ENCODE peak calls at places on chromosomes 1 and 21, in nine cellular contexts. U, A, L, B, J, I, N, S and R are unnamed samples.

GRCh38 chr1:61139324-61140055 is 57.1 kb downstream of the NFIA start:
- DNase-seq in U (no peak), A (no peak), B (no peak), S (no peak), J (no peak), N (no peak), I (no peak), L (no peak), R (peak)

GRCh38 chr1:193310569-193310968 is 124.2 kb upstream of the B3GALT2 start:
- DNase-seq in S (no peak), J (no peak), A (no peak), N (no peak), B (no peak), U (no peak), L (no peak), I (no peak), R (no peak)

GRCh38 chr1:116485976-116486375 is 84.8 kb downstream of the CD58 start:
- DNase-seq in I (no peak), U (no peak), B (no peak), S (no peak), J (no peak), L (no peak), N (no peak), A (no peak), R (no peak)

GRCh38 chr1:20165522-20165951 is 20.4 kb upstream of the UBXN10 start:
- DNase-seq in S (peak), I (no peak), L (peak), B (no peak), N (no peak), A (no peak), J (no peak), U (no peak), R (peak)

GRCh38 chr1:218656301-218657037 is 311.3 kb downstream of the TGFB2 start:
- DNase-seq in I (no peak), S (no peak), B (no peak), J (no peak), A (no peak), L (no peak), N (no peak), U (no peak), R (no peak)

GRCh38 chr21:18354947-18355346 is 48.6 kb downstream of the TMPRSS15 start:
- DNase-seq in I (no peak), L (no peak), S (no peak), J (no peak), A (no peak), B (no peak), U (no peak), N (no peak), R (no peak)

GRCh38 chr1:154501423-154502065 is 475 bp upstream of the TDRD10 start:
- DNase-seq in A (peak), I (peak), N (peak), L (peak), S (no peak), J (peak), B (peak), U (peak), R (no peak)

GRCh38 chr1:151970641-151971040 is 23.0 kb downstream of the S100A10 start:
- DNase-seq in S (no peak), A (no peak), B (no peak), U (no peak), I (no peak), N (no peak), L (no peak), J (no peak), R (no peak)

GRCh38 chr1:22349302-22350043 is 102.2 kb upstream of the ZBTB40 start:
- DNase-seq in N (no peak), A (no peak), B (no peak), U (no peak), L (no peak), I (no peak), J (no peak), S (no peak), R (no peak)

GRCh38 chr1:2073382-2074230 is 23.4 kb downstream of the PRKCZ start:
- DNase-seq in L (no peak), J (no peak), I (no peak), A (no peak), B (no peak), S (no peak), U (no peak), N (no peak), R (peak)

GRCh38 chr1:47911892-47912291 is 85.3 kb downstream of the TRABD2B start:
- DNase-seq in L (no peak), U (no peak), B (no peak), N (no peak), J (no peak), S (no peak), I (no peak), A (no peak), R (no peak)

GRCh38 chr1:145771056-145771455 is 51.8 kb downstream of the CD160 start:
- DNase-seq in I (no peak), L (no peak), S (no peak), N (no peak), J (no peak), B (no peak), U (no peak), A (no peak), R (no peak)

GRCh38 chr1:201649776-201650607 is 111.1 kb downstream of the NAV1 start:
- DNase-seq in A (peak), N (peak), J (peak), U (peak), L (peak), S (peak), I (peak), B (peak), R (no peak)

GRCh38 chr1:112957133-112957812 is 1.3 kb upstream of the SLC16A1 start:
- DNase-seq in N (no peak), B (no peak), U (peak), I (no peak), L (peak), J (no peak), A (peak), S (peak), R (peak)

GRCh38 chr1:26159113-26160039 is 497 bp downstream of the FAM110D start:
- DNase-seq in N (no peak), S (no peak), L (no peak), J (no peak), B (peak), U (peak), I (peak), A (peak), R (no peak)

GRCh38 chr1:244047739-244048565 is 3.1 kb upstream of the ZBTB18 start:
- DNase-seq in N (peak), J (peak), A (peak), I (peak), B (peak), L (peak), U (peak), S (peak), R (peak)

GRCh38 chr1:53634571-53634979 is 104.4 kb downstream of the GLIS1 start:
- DNase-seq in U (no peak), J (no peak), A (no peak), N (no peak), I (no peak), L (peak), B (peak), S (no peak), R (no peak)

GRCh38 chr21:32412162-32412997 is at the start of gene EVA1C:
- DNase-seq in J (peak), I (peak), A (peak), N (peak), L (peak), U (peak), B (peak), S (peak), R (peak)

GRCh38 chr1:21319447-21320407 is 29.5 kb upstream of the ECE1 start:
- DNase-seq in S (no peak), B (peak), N (no peak), I (no peak), L (no peak), A (no peak), J (no peak), U (no peak), R (peak)

DNA sequence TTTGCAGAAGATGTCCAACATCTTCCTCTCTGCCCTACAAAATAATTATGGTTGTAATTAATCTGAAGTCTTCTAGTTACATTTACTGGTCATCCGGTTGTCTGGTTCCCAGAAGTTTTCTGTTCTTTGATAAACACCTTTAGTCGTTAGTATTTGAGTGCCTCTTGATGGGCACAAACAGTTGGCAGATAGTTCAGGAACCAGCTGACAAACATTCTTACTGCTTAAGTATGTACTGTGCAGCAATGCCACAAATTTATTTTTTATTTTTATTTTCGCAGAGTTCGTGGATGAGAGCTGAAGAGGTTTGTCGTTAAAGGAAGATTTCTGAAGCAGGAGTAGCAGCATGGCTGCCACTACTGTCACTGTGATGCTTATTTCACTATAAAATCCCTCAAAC is 84.7 kb downstream of the RABGAP1L start:
- DNase-seq in S (no peak), N (no peak), A (no peak), B (no peak), L (no peak), U (no peak), I (no peak), J (no peak), R (no peak)
- H3K27ac ChIP-seq in S (no peak), N (no peak), A (no peak), B (no peak), L (no peak), U (no peak), I (peak), J (no peak), R (no peak)

DNA sequence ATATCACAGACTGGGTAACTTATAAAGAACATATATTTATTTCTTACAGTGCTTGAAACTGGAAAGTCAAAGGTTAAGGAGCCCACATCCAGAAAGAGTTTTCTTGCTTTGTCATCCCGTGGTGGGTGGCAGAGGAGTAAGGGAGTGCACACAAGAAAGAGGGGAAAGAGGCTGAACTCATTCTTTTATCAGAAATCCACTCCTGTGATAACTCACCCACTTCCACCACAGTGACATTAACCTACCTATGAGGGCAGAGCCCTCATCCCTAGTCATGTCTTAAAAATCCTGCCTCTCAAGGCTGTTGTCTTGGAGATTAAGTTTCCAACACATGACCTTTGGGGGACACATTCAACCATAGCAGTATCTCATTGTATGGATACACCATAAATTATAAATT is 32.5 kb upstream of the RGS4 start:
- DNase-seq in A (no peak), N (no peak), S (no peak), B (no peak), I (no peak), J (no peak), U (no peak), L (no peak), R (no peak)
- H3K27ac ChIP-seq in A (no peak), N (no peak), S (no peak), B (no peak), I (no peak), J (no peak), U (no peak), L (no peak), R (no peak)

GRCh38 chr1:220826729-220827128 is 40.0 kb downstream of the MTARC1 start:
- DNase-seq in U (no peak), A (no peak), I (no peak), S (no peak), N (no peak), L (no peak), B (no peak), J (no peak), R (no peak)

GRCh38 chr1:220825819-220826551 is 39.3 kb downstream of the MTARC1 start:
- DNase-seq in N (no peak), J (no peak), S (no peak), I (no peak), L (no peak), U (no peak), B (no peak), A (peak), R (peak)

GRCh38 chr1:220828950-220829586 is 42.4 kb downstream of the MTARC1 start:
- DNase-seq in J (no peak), L (no peak), U (no peak), A (no peak), B (no peak), S (no peak), N (no peak), I (no peak), R (no peak)

GRCh38 chr1:220827445-220828210 is 40.9 kb downstream of the MTARC1 start:
- DNase-seq in A (no peak), B (no peak), L (no peak), U (no peak), S (no peak), I (no peak), N (no peak), J (no peak), R (no peak)

GRCh38 chr1:220828211-220828553 is 41.5 kb downstream of the MTARC1 start:
- DNase-seq in U (no peak), N (no peak), I (no peak), J (no peak), S (no peak), A (no peak), L (no peak), B (no peak), R (no peak)
- H3K27ac ChIP-seq in U (no peak), N (no peak), I (no peak), J (no peak), S (no peak), A (no peak), L (no peak), B (no peak), R (no peak)

GRCh38 chr1:43831866-43832654 is 101.5 kb upstream of the ARTN start:
- DNase-seq in J (no peak), L (no peak), S (peak), N (no peak), I (no peak), B (no peak), A (no peak), U (no peak), R (no peak)

GRCh38 chr1:43834280-43835140 is 99.1 kb upstream of the ARTN start:
- DNase-seq in A (no peak), B (no peak), S (no peak), L (no peak), U (no peak), I (no peak), J (no peak), N (no peak), R (peak)

GRCh38 chr1:43835141-43836021 is 98.2 kb upstream of the ARTN start:
- DNase-seq in B (peak), N (no peak), I (no peak), S (no peak), A (no peak), U (no peak), L (peak), J (no peak), R (peak)

GRCh38 chr1:43830802-43831201 is 102.8 kb upstream of the ARTN start:
- DNase-seq in B (no peak), S (no peak), I (no peak), N (no peak), U (no peak), A (no peak), J (no peak), L (no peak), R (no peak)

GRCh38 chr1:43833013-43833412 is 100.6 kb upstream of the ARTN start:
- DNase-seq in A (no peak), B (no peak), L (no peak), I (no peak), N (no peak), U (no peak), S (no peak), J (no peak), R (no peak)
- H3K27ac ChIP-seq in A (no peak), B (no peak), L (no peak), I (no peak), N (no peak), U (no peak), S (no peak), J (no peak), R (no peak)

GRCh38 chr21:42567861-42568260 is 54.2 kb downstream of the SLC37A1 start:
- DNase-seq in S (no peak), B (peak), U (no peak), J (no peak), I (no peak), A (no peak), L (no peak), N (peak), R (no peak)
- H3K27ac ChIP-seq in S (no peak), B (no peak), U (no peak), J (no peak), I (no peak), A (no peak), L (no peak), N (no peak), R (no peak)

DNA sequence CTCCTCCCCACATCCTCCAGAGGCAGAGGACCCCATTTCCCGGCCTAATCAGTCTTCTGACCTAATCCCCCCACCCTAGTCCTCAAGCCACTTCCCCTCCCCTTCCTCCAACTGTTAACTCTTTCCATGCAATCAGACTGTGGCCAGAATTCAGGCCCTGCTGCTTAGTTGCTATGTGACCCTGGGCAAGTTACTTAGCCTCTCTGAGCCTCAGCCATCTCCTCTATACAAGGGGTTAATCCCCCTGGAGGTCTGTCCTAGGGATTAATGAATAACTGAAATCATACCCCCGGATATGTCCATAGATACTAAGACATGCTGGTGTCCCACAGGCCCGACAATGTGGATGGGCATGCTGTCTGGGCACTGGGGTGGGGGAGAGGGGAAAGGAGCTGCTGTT is 18.3 kb downstream of the AHDC1 start:
- DNase-seq in I (no peak), S (no peak), J (no peak), B (no peak), L (no peak), A (no peak), N (no peak), U (no peak), R (no peak)
- H3K27ac ChIP-seq in I (peak), S (no peak), J (no peak), B (peak), L (no peak), A (no peak), N (no peak), U (no peak), R (no peak)

DNA sequence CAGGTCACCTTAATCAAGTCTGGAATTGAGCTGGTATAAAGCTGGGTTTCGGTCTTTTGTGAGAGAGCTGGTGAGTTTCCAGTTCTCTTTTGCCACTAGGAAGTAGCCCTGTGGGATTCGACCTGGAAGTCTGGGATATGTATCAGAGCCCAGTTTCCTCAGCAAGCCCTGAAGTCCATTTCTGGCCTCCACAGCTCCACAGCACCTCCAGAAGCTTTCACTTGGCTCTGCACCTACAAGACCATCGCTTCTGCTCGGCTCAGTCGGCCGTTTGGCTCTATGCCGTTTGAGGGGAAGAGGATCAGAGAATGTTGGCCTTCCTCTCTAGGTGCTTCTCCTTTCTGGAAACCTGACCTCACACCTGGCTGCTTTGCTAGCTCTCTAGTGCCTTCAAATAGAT is 148.0 kb downstream of the GALNT2 start:
- DNase-seq in I (peak), B (peak), J (peak), L (peak), U (peak), N (no peak), S (no peak), A (peak), R (no peak)
- H3K27ac ChIP-seq in I (peak), B (peak), J (no peak), L (no peak), U (peak), N (no peak), S (no peak), A (no peak), R (no peak)